ENCODE peak calls at places on chromosomes 1 and 21, in four cellular contexts. One of them, this sample, is unnamed.

GRCh38 chr1:34762474-34763141 is 3.1 kb downstream of the GJB4 start:
- DNase-seq in hepatocyte: no peak
- DNase-seq in A673: no peak
- DNase-seq in neural progenitor cell: no peak
- DNase-seq in this sample: no peak

GRCh38 chr1:228095938-228096337 is 7.2 kb downstream of the C1orf35 start:
- DNase-seq in hepatocyte: no peak
- DNase-seq in A673: no peak
- DNase-seq in neural progenitor cell: no peak
- DNase-seq in this sample: no peak

GRCh38 chr1:32194984-32195383 is 5.4 kb upstream of the CCDC28B start:
- DNase-seq in hepatocyte: no peak
- DNase-seq in A673: no peak
- DNase-seq in neural progenitor cell: no peak
- DNase-seq in this sample: no peak

GRCh38 chr1:33060579-33061083 is 20.3 kb upstream of the AZIN2 start:
- DNase-seq in hepatocyte: no peak
- DNase-seq in A673: no peak
- DNase-seq in neural progenitor cell: no peak
- DNase-seq in this sample: no peak

GRCh38 chr21:44911384-44912157 is 9.1 kb downstream of the ITGB2 start:
- DNase-seq in hepatocyte: no peak
- DNase-seq in A673: peak; percentile 49
- DNase-seq in neural progenitor cell: no peak
- DNase-seq in this sample: no peak

GRCh38 chr21:16534408-16535099 is 804.8 kb downstream of the USP25 start:
- DNase-seq in hepatocyte: peak; percentile 14
- DNase-seq in A673: peak; percentile 9
- DNase-seq in neural progenitor cell: no peak
- DNase-seq in this sample: no peak

GRCh38 chr1:221310180-221310579 is 430.9 kb downstream of the HLX start:
- DNase-seq in hepatocyte: no peak
- DNase-seq in A673: no peak
- DNase-seq in neural progenitor cell: no peak
- DNase-seq in this sample: no peak

GRCh38 chr1:99565606-99566289 is 80.2 kb upstream of the PALMD start:
- DNase-seq in hepatocyte: no peak
- DNase-seq in A673: no peak
- DNase-seq in neural progenitor cell: no peak
- DNase-seq in this sample: no peak

GRCh38 chr1:165635329-165635728 is 4.3 kb downstream of the MGST3 start:
- DNase-seq in hepatocyte: no peak
- DNase-seq in A673: no peak
- DNase-seq in neural progenitor cell: no peak
- DNase-seq in this sample: no peak

GRCh38 chr1:154400381-154400801 is 4.8 kb upstream of the IL6R start:
- DNase-seq in hepatocyte: no peak
- DNase-seq in A673: no peak
- DNase-seq in neural progenitor cell: no peak
- DNase-seq in this sample: no peak

GRCh38 chr1:246417152-246417812 is 89.8 kb downstream of the SMYD3 start:
- DNase-seq in hepatocyte: no peak
- DNase-seq in A673: no peak
- DNase-seq in neural progenitor cell: no peak
- DNase-seq in this sample: no peak

GRCh38 chr1:30011970-30012369 is 711.4 kb downstream of the MATN1 start:
- DNase-seq in hepatocyte: no peak
- DNase-seq in A673: no peak
- DNase-seq in neural progenitor cell: no peak
- DNase-seq in this sample: no peak

GRCh38 chr1:182957902-182958395 is 5.0 kb upstream of the SHCBP1L start:
- DNase-seq in hepatocyte: no peak
- DNase-seq in A673: no peak
- DNase-seq in neural progenitor cell: no peak
- DNase-seq in this sample: no peak

GRCh38 chr1:182955596-182956588 is 2.9 kb upstream of the SHCBP1L start:
- DNase-seq in hepatocyte: no peak
- DNase-seq in A673: no peak
- DNase-seq in neural progenitor cell: no peak
- DNase-seq in this sample: no peak

GRCh38 chr1:182956708-182957365 is 3.9 kb upstream of the SHCBP1L start:
- DNase-seq in hepatocyte: no peak
- DNase-seq in A673: no peak
- DNase-seq in neural progenitor cell: no peak
- DNase-seq in this sample: no peak

GRCh38 chr1:182952677-182953444 is at the start of gene SHCBP1L:
- DNase-seq in hepatocyte: no peak
- DNase-seq in A673: no peak
- DNase-seq in neural progenitor cell: no peak
- DNase-seq in this sample: no peak
- TF ChIP-seq EZH2 in hepatocyte: no peak
- TF ChIP-seq EZH2 in A673: no peak
- TF ChIP-seq EZH2 in neural progenitor cell: no peak
- TF ChIP-seq EZH2 in this sample: no peak

DNA sequence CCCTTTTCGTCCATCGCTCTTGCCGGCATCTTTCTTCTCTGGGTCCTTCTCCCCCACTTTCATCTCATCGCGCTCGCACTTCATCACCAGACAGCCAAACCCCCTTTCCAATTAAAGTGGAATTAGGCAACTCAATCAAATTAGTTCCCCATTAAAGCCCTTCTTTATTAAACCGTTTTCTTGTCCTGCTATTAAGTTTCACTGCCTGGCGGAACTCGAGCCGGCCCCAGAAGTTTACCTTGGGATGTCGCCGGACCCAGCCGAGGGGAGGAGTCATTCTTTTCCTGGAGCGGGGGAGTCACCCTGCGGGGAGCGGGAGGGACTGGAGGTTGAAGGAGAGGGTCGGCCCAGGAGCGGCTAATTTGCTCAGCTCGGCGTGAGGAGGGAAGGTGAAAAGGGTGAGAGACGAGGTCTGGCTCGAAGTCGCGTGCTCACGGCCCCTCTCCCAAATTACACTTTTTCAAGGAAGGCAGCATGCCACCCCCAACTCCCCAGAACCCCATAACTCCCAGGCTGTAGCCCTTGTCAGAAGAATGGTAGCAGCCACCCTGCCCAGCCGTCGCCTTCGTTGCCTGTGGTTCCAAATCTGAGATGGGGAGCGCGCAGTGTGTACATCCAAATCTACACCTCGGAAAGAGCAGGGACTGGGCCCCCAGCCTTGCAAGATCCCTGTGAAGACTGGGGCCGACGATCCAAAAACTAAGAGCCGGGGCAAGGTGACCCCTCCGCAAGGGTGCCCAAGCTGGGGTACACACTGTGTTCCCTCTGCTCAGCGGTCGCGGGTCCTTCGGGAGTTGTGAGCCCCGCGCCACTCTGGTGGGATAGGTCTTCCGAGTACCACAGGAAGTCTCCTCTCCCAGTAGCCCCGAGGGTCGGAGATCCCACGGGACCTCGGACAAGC is 6.4 kb downstream of the DMRTA2 start:
- DNase-seq in hepatocyte: no peak
- DNase-seq in A673: no peak
- DNase-seq in neural progenitor cell: peak; percentile 61
- DNase-seq in this sample: no peak
- TF ChIP-seq EZH2 in hepatocyte: peak; percentile 86
- TF ChIP-seq EZH2 in A673: peak; percentile 98
- TF ChIP-seq EZH2 in neural progenitor cell: peak; percentile 74
- TF ChIP-seq EZH2 in this sample: no peak

DNA sequence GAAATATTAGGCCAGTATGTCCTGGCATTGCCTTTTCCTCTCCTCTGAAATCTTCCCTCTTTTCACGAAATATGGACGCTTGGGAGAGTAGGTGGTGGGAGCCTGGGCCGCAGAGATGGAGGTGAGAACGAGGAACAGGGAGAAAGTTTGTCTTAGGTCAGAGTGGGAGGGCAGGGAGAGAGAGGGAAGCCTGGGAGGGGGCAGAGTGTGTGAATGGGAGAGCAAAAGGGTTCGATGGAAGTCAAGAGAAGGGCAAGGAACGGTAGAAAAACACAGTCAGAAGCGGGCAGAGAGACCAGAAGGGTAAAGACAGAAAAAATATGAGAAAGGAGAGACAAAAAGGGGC is 1.2 kb downstream of the TRABD2B start:
- DNase-seq in hepatocyte: no peak
- DNase-seq in A673: no peak
- DNase-seq in neural progenitor cell: no peak
- DNase-seq in this sample: no peak
- TF ChIP-seq EZH2 in hepatocyte: no peak
- TF ChIP-seq EZH2 in A673: peak; percentile 75
- TF ChIP-seq EZH2 in neural progenitor cell: no peak
- TF ChIP-seq EZH2 in this sample: no peak

DNA sequence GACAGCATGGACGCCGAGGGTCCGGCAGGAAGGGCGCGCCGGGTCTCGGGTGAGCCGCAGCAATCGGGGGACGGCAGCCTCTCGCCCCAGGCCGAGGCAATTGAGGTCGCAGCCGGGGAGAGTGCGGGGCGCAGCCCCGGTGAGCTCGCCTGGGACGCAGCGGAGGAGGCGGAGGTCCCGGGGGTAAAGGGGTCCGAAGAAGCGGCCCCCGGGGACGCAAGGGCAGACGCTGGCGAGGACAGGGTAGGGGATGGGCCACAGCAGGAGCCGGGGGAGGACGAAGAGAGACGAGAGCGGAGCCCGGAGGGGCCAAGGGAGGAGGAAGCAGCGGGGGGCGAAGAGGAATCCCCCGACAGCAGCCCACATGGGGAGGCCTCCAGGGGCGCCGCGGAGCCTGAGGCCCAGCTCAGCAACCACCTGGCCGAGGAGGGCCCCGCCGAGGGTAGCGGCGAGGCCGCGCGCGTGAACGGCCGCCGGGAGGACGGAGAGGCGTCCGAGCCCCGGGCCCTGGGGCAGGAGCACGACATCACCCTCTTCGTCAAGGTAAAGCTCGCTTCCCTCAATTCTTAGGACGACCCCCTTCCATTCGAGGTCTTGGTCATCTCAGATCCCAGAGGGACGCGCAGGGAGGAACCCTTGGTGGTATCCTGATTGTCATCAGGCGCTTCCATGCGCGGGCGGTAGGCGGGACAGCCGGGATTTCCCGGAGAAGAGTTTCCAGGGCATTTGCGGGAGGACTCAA is 1.6 kb downstream of the CLIC6 start:
- DNase-seq in hepatocyte: peak; percentile 53
- DNase-seq in A673: no peak
- DNase-seq in neural progenitor cell: peak; percentile 57
- DNase-seq in this sample: no peak
- TF ChIP-seq EZH2 in hepatocyte: no peak
- TF ChIP-seq EZH2 in A673: peak; percentile 94
- TF ChIP-seq EZH2 in neural progenitor cell: peak; percentile 76
- TF ChIP-seq EZH2 in this sample: no peak

DNA sequence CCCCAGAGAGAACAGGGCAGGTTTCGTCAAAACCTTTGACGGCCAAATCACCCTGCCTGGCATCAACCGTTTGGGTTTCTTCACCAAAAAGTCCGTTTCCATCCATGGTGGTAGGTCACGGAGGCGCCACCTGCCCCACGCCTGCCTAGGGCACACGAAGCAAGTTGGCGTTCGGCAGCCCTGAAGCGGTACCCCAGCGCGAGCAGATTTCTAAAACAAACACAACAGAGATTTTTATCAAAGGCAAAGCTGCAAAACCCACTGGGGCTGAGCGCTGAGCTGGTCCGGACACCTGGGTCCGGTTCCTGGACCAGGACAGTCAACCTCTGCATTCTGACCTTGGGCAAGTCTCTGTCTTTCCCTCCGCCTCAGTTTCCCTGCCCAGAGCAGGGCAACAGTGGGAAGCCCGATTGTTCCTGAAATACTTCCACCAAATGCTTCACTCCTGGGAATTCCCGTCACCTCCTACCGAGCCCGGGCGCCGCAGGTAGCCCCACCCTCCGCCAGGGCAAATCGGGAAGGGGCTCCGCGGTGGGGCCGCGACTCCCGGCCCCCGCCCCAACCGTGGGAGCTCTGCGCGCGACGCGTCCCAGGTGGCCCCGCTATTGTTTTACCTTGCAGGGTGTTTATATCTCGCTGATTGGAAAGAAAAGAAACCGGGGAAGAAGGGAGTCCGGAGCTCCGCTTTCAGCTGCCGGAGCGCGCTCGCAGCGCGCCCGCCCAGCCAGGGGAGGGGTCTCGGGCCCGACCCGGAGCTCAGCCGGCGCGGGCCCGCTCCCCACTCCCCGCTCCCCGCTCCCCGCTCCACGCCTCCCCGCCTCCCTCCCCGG is 571 bp downstream of the IGSF3 start:
- DNase-seq in hepatocyte: peak; percentile 30
- DNase-seq in A673: no peak
- DNase-seq in neural progenitor cell: peak; percentile 24
- DNase-seq in this sample: no peak
- TF ChIP-seq EZH2 in hepatocyte: no peak
- TF ChIP-seq EZH2 in A673: no peak
- TF ChIP-seq EZH2 in neural progenitor cell: no peak
- TF ChIP-seq EZH2 in this sample: no peak

GRCh38 chr1:112507896-112508241 is 896 bp upstream of the WNT2B start:
- DNase-seq in hepatocyte: peak; percentile 46
- DNase-seq in A673: peak; percentile 54
- DNase-seq in neural progenitor cell: peak; percentile 62
- DNase-seq in this sample: no peak

GRCh38 chr1:112508242-112509004 is at the start of gene WNT2B:
- DNase-seq in hepatocyte: peak; percentile 37
- DNase-seq in A673: peak; percentile 52
- DNase-seq in neural progenitor cell: peak; percentile 60
- DNase-seq in this sample: no peak

GRCh38 chr1:112509005-112509659 is 367 bp downstream of the WNT2B start:
- DNase-seq in hepatocyte: peak; percentile 37
- DNase-seq in A673: no peak
- DNase-seq in neural progenitor cell: peak; percentile 54
- DNase-seq in this sample: no peak

GRCh38 chr1:112510340-112510739 is 1.6 kb downstream of the WNT2B start:
- DNase-seq in hepatocyte: no peak
- DNase-seq in A673: no peak
- DNase-seq in neural progenitor cell: no peak
- DNase-seq in this sample: no peak

GRCh38 chr1:112509660-112510178 is 954 bp downstream of the WNT2B start:
- DNase-seq in hepatocyte: no peak
- DNase-seq in A673: no peak
- DNase-seq in neural progenitor cell: no peak
- DNase-seq in this sample: no peak
- TF ChIP-seq EZH2 in hepatocyte: peak; percentile 69
- TF ChIP-seq EZH2 in A673: no peak
- TF ChIP-seq EZH2 in neural progenitor cell: peak; percentile 86
- TF ChIP-seq EZH2 in this sample: no peak

This sample was measured in SK-N-MC.